ENCODE peak calls at places on chromosome 21, in seven cellular contexts. One of them, this sample, is unnamed.

GRCh38 chr21:43924421-43925095 is 59.5 kb downstream of the AGPAT3 start:
- DNase-seq in heart right ventricle: no peak
- DNase-seq in foreskin fibroblast: no peak
- DNase-seq in GM23248: no peak
- DNase-seq in suprapubic skin: no peak
- DNase-seq in naive thymus-derived CD4-positive, alpha-beta T cell: no peak
- DNase-seq in HFF-Myc: no peak
- DNase-seq in this sample: no peak

GRCh38 chr21:9774347-9774746 is 747.0 kb upstream of the TPTE start:
- DNase-seq in heart right ventricle: no peak
- DNase-seq in HFF-Myc: no peak
- DNase-seq in foreskin fibroblast: no peak
- DNase-seq in suprapubic skin: no peak
- DNase-seq in naive thymus-derived CD4-positive, alpha-beta T cell: no peak
- DNase-seq in GM23248: no peak
- DNase-seq in this sample: no peak

GRCh38 chr21:16145479-16145878 is 415.7 kb downstream of the USP25 start:
- DNase-seq in foreskin fibroblast: no peak
- DNase-seq in GM23248: no peak
- DNase-seq in heart right ventricle: no peak
- DNase-seq in naive thymus-derived CD4-positive, alpha-beta T cell: no peak
- DNase-seq in suprapubic skin: no peak
- DNase-seq in HFF-Myc: no peak
- DNase-seq in this sample: no peak

GRCh38 chr21:41769106-41769505 is 2.3 kb upstream of the RIPK4 start:
- DNase-seq in naive thymus-derived CD4-positive, alpha-beta T cell: no peak
- DNase-seq in HFF-Myc: no peak
- DNase-seq in heart right ventricle: no peak
- DNase-seq in foreskin fibroblast: no peak
- DNase-seq in GM23248: no peak
- DNase-seq in suprapubic skin: peak
- DNase-seq in this sample: no peak

GRCh38 chr21:42560517-42561179 is 47.0 kb downstream of the SLC37A1 start:
- DNase-seq in heart right ventricle: no peak
- DNase-seq in foreskin fibroblast: no peak
- DNase-seq in suprapubic skin: peak
- DNase-seq in naive thymus-derived CD4-positive, alpha-beta T cell: no peak
- DNase-seq in GM23248: no peak
- DNase-seq in HFF-Myc: no peak
- DNase-seq in this sample: no peak

GRCh38 chr21:41873426-41873825 is 5.7 kb downstream of the PRDM15 start:
- DNase-seq in suprapubic skin: no peak
- DNase-seq in heart right ventricle: no peak
- DNase-seq in naive thymus-derived CD4-positive, alpha-beta T cell: no peak
- DNase-seq in GM23248: no peak
- DNase-seq in foreskin fibroblast: no peak
- DNase-seq in HFF-Myc: no peak
- DNase-seq in this sample: no peak

GRCh38 chr21:35343046-35343816 is 294.1 kb upstream of the RUNX1 start:
- DNase-seq in naive thymus-derived CD4-positive, alpha-beta T cell: no peak
- DNase-seq in heart right ventricle: no peak
- DNase-seq in GM23248: no peak
- DNase-seq in suprapubic skin: no peak
- DNase-seq in foreskin fibroblast: no peak
- DNase-seq in HFF-Myc: no peak
- DNase-seq in this sample: peak

GRCh38 chr21:35559128-35559831 is 501.0 kb downstream of the SETD4 start:
- DNase-seq in naive thymus-derived CD4-positive, alpha-beta T cell: no peak
- DNase-seq in GM23248: peak
- DNase-seq in heart right ventricle: no peak
- DNase-seq in foreskin fibroblast: peak
- DNase-seq in HFF-Myc: peak
- DNase-seq in suprapubic skin: no peak
- DNase-seq in this sample: no peak

GRCh38 chr21:31623664-31624063 is 35.8 kb upstream of the SOD1 start:
- DNase-seq in heart right ventricle: no peak
- DNase-seq in HFF-Myc: no peak
- DNase-seq in foreskin fibroblast: no peak
- DNase-seq in GM23248: no peak
- DNase-seq in naive thymus-derived CD4-positive, alpha-beta T cell: no peak
- DNase-seq in suprapubic skin: no peak
- DNase-seq in this sample: peak

GRCh38 chr21:42019101-42019605 is 9.0 kb upstream of the ZBTB21 start:
- DNase-seq in HFF-Myc: no peak
- DNase-seq in suprapubic skin: no peak
- DNase-seq in GM23248: no peak
- DNase-seq in foreskin fibroblast: no peak
- DNase-seq in heart right ventricle: no peak
- DNase-seq in naive thymus-derived CD4-positive, alpha-beta T cell: no peak
- DNase-seq in this sample: no peak

GRCh38 chr21:41802684-41803083 is 35.8 kb upstream of the RIPK4 start:
- DNase-seq in suprapubic skin: peak
- DNase-seq in GM23248: peak
- DNase-seq in foreskin fibroblast: peak
- DNase-seq in HFF-Myc: no peak
- DNase-seq in naive thymus-derived CD4-positive, alpha-beta T cell: no peak
- DNase-seq in heart right ventricle: peak
- DNase-seq in this sample: no peak

GRCh38 chr21:44089001-44089911 is 17.9 kb upstream of the PWP2 start:
- DNase-seq in HFF-Myc: no peak
- DNase-seq in GM23248: no peak
- DNase-seq in suprapubic skin: peak
- DNase-seq in foreskin fibroblast: no peak
- DNase-seq in naive thymus-derived CD4-positive, alpha-beta T cell: peak
- DNase-seq in heart right ventricle: no peak
- DNase-seq in this sample: no peak

GRCh38 chr21:29149771-29150425 is 19.5 kb downstream of the MAP3K7CL start:
- DNase-seq in naive thymus-derived CD4-positive, alpha-beta T cell: no peak
- DNase-seq in GM23248: peak
- DNase-seq in HFF-Myc: no peak
- DNase-seq in foreskin fibroblast: peak
- DNase-seq in suprapubic skin: no peak
- DNase-seq in heart right ventricle: no peak
- DNase-seq in this sample: no peak

GRCh38 chr21:16425297-16425696 is 695.5 kb downstream of the USP25 start:
- DNase-seq in naive thymus-derived CD4-positive, alpha-beta T cell: no peak
- DNase-seq in HFF-Myc: no peak
- DNase-seq in suprapubic skin: no peak
- DNase-seq in heart right ventricle: no peak
- DNase-seq in foreskin fibroblast: no peak
- DNase-seq in GM23248: no peak
- DNase-seq in this sample: no peak

GRCh38 chr21:26093094-26093493 is 77.5 kb downstream of the APP start:
- DNase-seq in heart right ventricle: no peak
- DNase-seq in foreskin fibroblast: no peak
- DNase-seq in HFF-Myc: no peak
- DNase-seq in GM23248: peak
- DNase-seq in naive thymus-derived CD4-positive, alpha-beta T cell: no peak
- DNase-seq in suprapubic skin: no peak
- DNase-seq in this sample: no peak

GRCh38 chr21:34184232-34184631 is 110.9 kb downstream of the MRPS6 start:
- DNase-seq in GM23248: no peak
- DNase-seq in suprapubic skin: no peak
- DNase-seq in HFF-Myc: no peak
- DNase-seq in heart right ventricle: no peak
- DNase-seq in naive thymus-derived CD4-positive, alpha-beta T cell: no peak
- DNase-seq in foreskin fibroblast: no peak
- DNase-seq in this sample: no peak

GRCh38 chr21:27525780-27526179 is 558.9 kb upstream of the ADAMTS5 start:
- DNase-seq in naive thymus-derived CD4-positive, alpha-beta T cell: no peak
- DNase-seq in foreskin fibroblast: no peak
- DNase-seq in GM23248: no peak
- DNase-seq in HFF-Myc: no peak
- DNase-seq in heart right ventricle: no peak
- DNase-seq in suprapubic skin: no peak
- DNase-seq in this sample: no peak

GRCh38 chr21:41684381-41685245 is 82.2 kb downstream of the RIPK4 start:
- DNase-seq in naive thymus-derived CD4-positive, alpha-beta T cell: no peak
- DNase-seq in foreskin fibroblast: no peak
- DNase-seq in GM23248: peak
- DNase-seq in heart right ventricle: no peak
- DNase-seq in suprapubic skin: no peak
- DNase-seq in HFF-Myc: no peak
- DNase-seq in this sample: no peak

GRCh38 chr21:28580585-28580984 is 412.1 kb downstream of the LTN1 start:
- DNase-seq in naive thymus-derived CD4-positive, alpha-beta T cell: no peak
- DNase-seq in HFF-Myc: no peak
- DNase-seq in GM23248: no peak
- DNase-seq in heart right ventricle: no peak
- DNase-seq in foreskin fibroblast: no peak
- DNase-seq in suprapubic skin: no peak
- DNase-seq in this sample: no peak

GRCh38 chr21:14383596-14384210 is 757 bp upstream of the HSPA13 start:
- DNase-seq in HFF-Myc: peak
- DNase-seq in heart right ventricle: no peak
- DNase-seq in foreskin fibroblast: peak
- DNase-seq in GM23248: peak
- DNase-seq in suprapubic skin: no peak
- DNase-seq in naive thymus-derived CD4-positive, alpha-beta T cell: no peak
- DNase-seq in this sample: peak

GRCh38 chr21:42520628-42521253 is 7.1 kb downstream of the SLC37A1 start:
- DNase-seq in naive thymus-derived CD4-positive, alpha-beta T cell: no peak
- DNase-seq in suprapubic skin: no peak
- DNase-seq in heart right ventricle: no peak
- DNase-seq in foreskin fibroblast: no peak
- DNase-seq in GM23248: no peak
- DNase-seq in HFF-Myc: no peak
- DNase-seq in this sample: peak

GRCh38 chr21:42666023-42666747 is 12.8 kb downstream of the PDE9A start:
- DNase-seq in GM23248: peak
- DNase-seq in naive thymus-derived CD4-positive, alpha-beta T cell: no peak
- DNase-seq in suprapubic skin: no peak
- DNase-seq in heart right ventricle: no peak
- DNase-seq in foreskin fibroblast: no peak
- DNase-seq in HFF-Myc: no peak
- DNase-seq in this sample: no peak

GRCh38 chr21:42207426-42207825 is 11.5 kb upstream of the ABCG1 start:
- DNase-seq in GM23248: no peak
- DNase-seq in foreskin fibroblast: no peak
- DNase-seq in naive thymus-derived CD4-positive, alpha-beta T cell: no peak
- DNase-seq in heart right ventricle: no peak
- DNase-seq in HFF-Myc: no peak
- DNase-seq in suprapubic skin: peak
- DNase-seq in this sample: no peak

GRCh38 chr21:42447732-42448131 is 44.0 kb downstream of the UBASH3A start:
- DNase-seq in naive thymus-derived CD4-positive, alpha-beta T cell: no peak
- DNase-seq in HFF-Myc: no peak
- DNase-seq in foreskin fibroblast: no peak
- DNase-seq in GM23248: no peak
- DNase-seq in heart right ventricle: no peak
- DNase-seq in suprapubic skin: no peak
- DNase-seq in this sample: no peak

GRCh38 chr21:31509108-31510017 is 150.1 kb upstream of the SOD1 start:
- DNase-seq in heart right ventricle: no peak
- DNase-seq in GM23248: peak
- DNase-seq in suprapubic skin: no peak
- DNase-seq in foreskin fibroblast: no peak
- DNase-seq in HFF-Myc: no peak
- DNase-seq in naive thymus-derived CD4-positive, alpha-beta T cell: peak
- DNase-seq in this sample: peak

GRCh38 chr21:35048706-35049617 is at the start of gene RUNX1:
- DNase-seq in heart right ventricle: peak
- DNase-seq in foreskin fibroblast: peak
- DNase-seq in HFF-Myc: peak
- DNase-seq in naive thymus-derived CD4-positive, alpha-beta T cell: peak
- DNase-seq in suprapubic skin: no peak
- DNase-seq in GM23248: peak
- DNase-seq in this sample: peak

GRCh38 chr21:16159213-16159970 is 429.6 kb downstream of the USP25 start:
- DNase-seq in HFF-Myc: peak
- DNase-seq in naive thymus-derived CD4-positive, alpha-beta T cell: no peak
- DNase-seq in foreskin fibroblast: peak
- DNase-seq in suprapubic skin: no peak
- DNase-seq in GM23248: no peak
- DNase-seq in heart right ventricle: no peak
- DNase-seq in this sample: no peak

GRCh38 chr21:29721964-29722363 is 217.8 kb downstream of the GRIK1 start:
- DNase-seq in suprapubic skin: no peak
- DNase-seq in HFF-Myc: no peak
- DNase-seq in GM23248: no peak
- DNase-seq in naive thymus-derived CD4-positive, alpha-beta T cell: no peak
- DNase-seq in heart right ventricle: no peak
- DNase-seq in foreskin fibroblast: no peak
- DNase-seq in this sample: no peak

GRCh38 chr21:28334407-28334806 is 658.3 kb downstream of the LTN1 start:
- DNase-seq in GM23248: no peak
- DNase-seq in HFF-Myc: no peak
- DNase-seq in heart right ventricle: no peak
- DNase-seq in naive thymus-derived CD4-positive, alpha-beta T cell: no peak
- DNase-seq in suprapubic skin: no peak
- DNase-seq in foreskin fibroblast: no peak
- DNase-seq in this sample: no peak

GRCh38 chr21:21464691-21465090 is 466.5 kb downstream of the NCAM2 start:
- DNase-seq in foreskin fibroblast: no peak
- DNase-seq in heart right ventricle: no peak
- DNase-seq in naive thymus-derived CD4-positive, alpha-beta T cell: no peak
- DNase-seq in suprapubic skin: no peak
- DNase-seq in GM23248: no peak
- DNase-seq in HFF-Myc: no peak
- DNase-seq in this sample: no peak
- H3K4me3 ChIP-seq in foreskin fibroblast: no peak
- H3K4me3 ChIP-seq in heart right ventricle: no peak
- H3K4me3 ChIP-seq in naive thymus-derived CD4-positive, alpha-beta T cell: no peak
- H3K4me3 ChIP-seq in suprapubic skin: no peak
- H3K4me3 ChIP-seq in GM23248: no peak
- H3K4me3 ChIP-seq in HFF-Myc: no peak
- H3K4me3 ChIP-seq in this sample: no peak

GRCh38 chr21:39311164-39311563 is 2.3 kb downstream of the BRWD1 start:
- DNase-seq in GM23248: no peak
- DNase-seq in HFF-Myc: no peak
- DNase-seq in foreskin fibroblast: no peak
- DNase-seq in naive thymus-derived CD4-positive, alpha-beta T cell: no peak
- DNase-seq in suprapubic skin: no peak
- DNase-seq in heart right ventricle: no peak
- DNase-seq in this sample: no peak
- H3K4me3 ChIP-seq in GM23248: no peak
- H3K4me3 ChIP-seq in HFF-Myc: no peak
- H3K4me3 ChIP-seq in foreskin fibroblast: no peak
- H3K4me3 ChIP-seq in naive thymus-derived CD4-positive, alpha-beta T cell: no peak
- H3K4me3 ChIP-seq in suprapubic skin: no peak
- H3K4me3 ChIP-seq in heart right ventricle: no peak
- H3K4me3 ChIP-seq in this sample: no peak

GRCh38 chr21:24994717-24995116 is 612.6 kb downstream of the MRPL39 start:
- DNase-seq in naive thymus-derived CD4-positive, alpha-beta T cell: no peak
- DNase-seq in suprapubic skin: no peak
- DNase-seq in HFF-Myc: no peak
- DNase-seq in heart right ventricle: no peak
- DNase-seq in GM23248: no peak
- DNase-seq in foreskin fibroblast: no peak
- DNase-seq in this sample: no peak
- H3K4me3 ChIP-seq in naive thymus-derived CD4-positive, alpha-beta T cell: no peak
- H3K4me3 ChIP-seq in suprapubic skin: no peak
- H3K4me3 ChIP-seq in HFF-Myc: no peak
- H3K4me3 ChIP-seq in heart right ventricle: no peak
- H3K4me3 ChIP-seq in GM23248: no peak
- H3K4me3 ChIP-seq in foreskin fibroblast: no peak
- H3K4me3 ChIP-seq in this sample: no peak

DNA sequence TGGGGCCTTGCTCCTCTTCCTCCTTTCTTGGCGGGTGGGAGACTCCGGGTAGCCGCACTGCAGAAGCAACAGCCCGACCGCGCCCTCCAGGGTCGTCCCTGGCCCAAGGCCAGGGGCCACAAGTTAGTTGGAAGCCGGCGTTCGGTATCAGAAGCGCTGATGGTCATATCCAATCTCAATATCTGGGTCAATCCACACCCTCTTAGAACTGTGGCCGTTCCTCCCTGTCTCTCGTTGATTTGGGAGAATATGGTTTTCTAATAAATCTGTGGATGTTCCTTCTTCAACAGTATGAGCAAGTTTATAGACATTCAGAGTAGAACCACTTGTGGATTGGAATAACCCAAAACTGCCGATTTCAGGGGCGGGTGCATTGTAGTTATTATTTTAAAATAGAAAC is 2.5 kb downstream of the OLIG2 start:
- DNase-seq in suprapubic skin: no peak
- DNase-seq in GM23248: no peak
- DNase-seq in naive thymus-derived CD4-positive, alpha-beta T cell: no peak
- DNase-seq in HFF-Myc: no peak
- DNase-seq in heart right ventricle: no peak
- DNase-seq in foreskin fibroblast: no peak
- DNase-seq in this sample: no peak
- H3K4me3 ChIP-seq in suprapubic skin: peak
- H3K4me3 ChIP-seq in GM23248: no peak
- H3K4me3 ChIP-seq in naive thymus-derived CD4-positive, alpha-beta T cell: no peak
- H3K4me3 ChIP-seq in HFF-Myc: no peak
- H3K4me3 ChIP-seq in heart right ventricle: no peak
- H3K4me3 ChIP-seq in foreskin fibroblast: no peak
- H3K4me3 ChIP-seq in this sample: no peak